ENCODE peak calls at places on chromosomes 13 and 19, in five cellular contexts. One of them, this sample, is unnamed.

GRCh38 chr13:112979406-112979902 is 10.4 kb downstream of the MCF2L start:
- DNase-seq in BE2C: no peak
- DNase-seq in brain microvascular endothelial cell: no peak
- DNase-seq in Caco-2: no peak
- DNase-seq in tibial artery: no peak
- DNase-seq in this sample: no peak

GRCh38 chr13:27619711-27620376 is 485 bp downstream of the LNX2 start:
- DNase-seq in tibial artery: peak
- DNase-seq in BE2C: peak
- DNase-seq in Caco-2: no peak
- DNase-seq in brain microvascular endothelial cell: peak
- DNase-seq in this sample: peak

GRCh38 chr13:104979281-104979680 is 1556.2 kb downstream of the EFNB2 start:
- DNase-seq in Caco-2: no peak
- DNase-seq in tibial artery: no peak
- DNase-seq in brain microvascular endothelial cell: no peak
- DNase-seq in BE2C: no peak
- DNase-seq in this sample: no peak

GRCh38 chr19:51242881-51243280 is 8.0 kb upstream of the SIGLECL1 start:
- DNase-seq in brain microvascular endothelial cell: no peak
- DNase-seq in BE2C: no peak
- DNase-seq in Caco-2: no peak
- DNase-seq in tibial artery: no peak
- DNase-seq in this sample: no peak

GRCh38 chr19:8397291-8397690 is 7.1 kb downstream of the RAB11B start:
- DNase-seq in tibial artery: no peak
- DNase-seq in BE2C: no peak
- DNase-seq in Caco-2: no peak
- DNase-seq in brain microvascular endothelial cell: no peak
- DNase-seq in this sample: no peak

GRCh38 chr19:46787331-46788100 is 878 bp downstream of the SLC1A5 start:
- DNase-seq in brain microvascular endothelial cell: peak
- DNase-seq in Caco-2: peak
- DNase-seq in tibial artery: peak
- DNase-seq in BE2C: peak
- DNase-seq in this sample: peak

GRCh38 chr19:23916991-23917390 is 2.3 kb downstream of the ZNF726 start:
- DNase-seq in brain microvascular endothelial cell: peak
- DNase-seq in tibial artery: no peak
- DNase-seq in BE2C: no peak
- DNase-seq in Caco-2: no peak
- DNase-seq in this sample: no peak

GRCh38 chr13:36766295-36766694 is 52.7 kb upstream of the RFXAP start:
- DNase-seq in brain microvascular endothelial cell: peak
- DNase-seq in tibial artery: no peak
- DNase-seq in Caco-2: no peak
- DNase-seq in BE2C: no peak
- DNase-seq in this sample: peak

GRCh38 chr13:46817838-46818476 is 21.0 kb upstream of the ESD start:
- DNase-seq in Caco-2: no peak
- DNase-seq in tibial artery: no peak
- DNase-seq in BE2C: no peak
- DNase-seq in brain microvascular endothelial cell: no peak
- DNase-seq in this sample: no peak

GRCh38 chr19:39372941-39373340 is 18.0 kb downstream of the PAF1 start:
- DNase-seq in BE2C: no peak
- DNase-seq in Caco-2: no peak
- DNase-seq in tibial artery: no peak
- DNase-seq in brain microvascular endothelial cell: no peak
- DNase-seq in this sample: peak

GRCh38 chr13:27338816-27339215 is 68.2 kb downstream of the RASL11A start:
- DNase-seq in BE2C: peak
- DNase-seq in tibial artery: no peak
- DNase-seq in brain microvascular endothelial cell: no peak
- DNase-seq in Caco-2: peak
- DNase-seq in this sample: no peak

GRCh38 chr19:30293051-30293785 is 79.0 kb upstream of the ZNF536 start:
- DNase-seq in Caco-2: no peak
- DNase-seq in brain microvascular endothelial cell: no peak
- DNase-seq in BE2C: no peak
- DNase-seq in tibial artery: no peak
- DNase-seq in this sample: no peak

GRCh38 chr19:18672606-18673337 is 10.7 kb upstream of the CRTC1 start:
- DNase-seq in tibial artery: peak
- DNase-seq in brain microvascular endothelial cell: no peak
- DNase-seq in Caco-2: no peak
- DNase-seq in BE2C: no peak
- DNase-seq in this sample: peak

GRCh38 chr13:33057019-33057785 is 41.0 kb downstream of the KL start:
- DNase-seq in tibial artery: peak
- DNase-seq in brain microvascular endothelial cell: peak
- DNase-seq in BE2C: peak
- DNase-seq in Caco-2: no peak
- DNase-seq in this sample: peak

GRCh38 chr19:7582446-7582845 is 13.2 kb upstream of the CAMSAP3 start:
- DNase-seq in tibial artery: no peak
- DNase-seq in Caco-2: no peak
- DNase-seq in brain microvascular endothelial cell: no peak
- DNase-seq in BE2C: no peak
- DNase-seq in this sample: no peak

GRCh38 chr13:90891329-90891728 is 456.2 kb upstream of the MIR17HG start:
- DNase-seq in tibial artery: no peak
- DNase-seq in Caco-2: no peak
- DNase-seq in brain microvascular endothelial cell: no peak
- DNase-seq in BE2C: no peak
- DNase-seq in this sample: no peak

GRCh38 chr19:10603084-10603872 is 16.2 kb upstream of the AP1M2 start:
- DNase-seq in BE2C: no peak
- DNase-seq in brain microvascular endothelial cell: no peak
- DNase-seq in tibial artery: peak
- DNase-seq in Caco-2: no peak
- DNase-seq in this sample: no peak

GRCh38 chr19:41707871-41708371 is 505 bp upstream of the CEACAM5 start:
- DNase-seq in tibial artery: no peak
- DNase-seq in brain microvascular endothelial cell: no peak
- DNase-seq in BE2C: no peak
- DNase-seq in Caco-2: no peak
- DNase-seq in this sample: no peak

GRCh38 chr19:16315825-16316505 is 8.7 kb upstream of the KLF2 start:
- DNase-seq in brain microvascular endothelial cell: peak
- DNase-seq in Caco-2: peak
- DNase-seq in tibial artery: peak
- DNase-seq in BE2C: no peak
- DNase-seq in this sample: peak

GRCh38 chr13:112506046-112506445 is 81.9 kb downstream of the TUBGCP3 start:
- DNase-seq in BE2C: no peak
- DNase-seq in brain microvascular endothelial cell: no peak
- DNase-seq in tibial artery: no peak
- DNase-seq in Caco-2: no peak
- DNase-seq in this sample: no peak

GRCh38 chr13:75402787-75403186 is 79.2 kb downstream of the TBC1D4 start:
- DNase-seq in BE2C: peak
- DNase-seq in brain microvascular endothelial cell: no peak
- DNase-seq in tibial artery: no peak
- DNase-seq in Caco-2: no peak
- DNase-seq in this sample: no peak

GRCh38 chr19:7010722-7011593 is 10.3 kb downstream of the MBD3L2B start:
- DNase-seq in Caco-2: peak
- DNase-seq in tibial artery: no peak
- DNase-seq in BE2C: peak
- DNase-seq in brain microvascular endothelial cell: no peak
- DNase-seq in this sample: no peak

GRCh38 chr13:32245555-32245954 is 69.6 kb downstream of the ZAR1L start:
- DNase-seq in tibial artery: no peak
- DNase-seq in brain microvascular endothelial cell: no peak
- DNase-seq in Caco-2: no peak
- DNase-seq in BE2C: no peak
- DNase-seq in this sample: no peak

GRCh38 chr19:19535311-19536191 is 2.5 kb upstream of the CILP2 start:
- DNase-seq in tibial artery: no peak
- DNase-seq in brain microvascular endothelial cell: no peak
- DNase-seq in BE2C: no peak
- DNase-seq in Caco-2: no peak
- DNase-seq in this sample: no peak

GRCh38 chr19:23377276-23377675 is 18.0 kb downstream of the ZNF91 start:
- DNase-seq in BE2C: no peak
- DNase-seq in brain microvascular endothelial cell: no peak
- DNase-seq in tibial artery: no peak
- DNase-seq in Caco-2: no peak
- DNase-seq in this sample: no peak

GRCh38 chr19:35123573-35123972 is 8.0 kb downstream of the FXYD3 start:
- DNase-seq in BE2C: no peak
- DNase-seq in brain microvascular endothelial cell: no peak
- DNase-seq in tibial artery: peak
- DNase-seq in Caco-2: no peak
- DNase-seq in this sample: no peak

GRCh38 chr19:16714702-16715294 is 4.8 kb upstream of the NWD1 start:
- DNase-seq in BE2C: peak
- DNase-seq in brain microvascular endothelial cell: peak
- DNase-seq in Caco-2: peak
- DNase-seq in tibial artery: peak
- DNase-seq in this sample: peak

GRCh38 chr13:29929062-29929847 is 78.8 kb upstream of the UBL3 start:
- DNase-seq in tibial artery: no peak
- DNase-seq in brain microvascular endothelial cell: no peak
- DNase-seq in BE2C: no peak
- DNase-seq in Caco-2: no peak
- DNase-seq in this sample: no peak

GRCh38 chr19:18304496-18305312 is 18.2 kb downstream of the LSM4 start:
- DNase-seq in BE2C: peak
- DNase-seq in Caco-2: peak
- DNase-seq in tibial artery: peak
- DNase-seq in brain microvascular endothelial cell: peak
- DNase-seq in this sample: peak

GRCh38 chr13:97387487-97388353 is 46.2 kb upstream of the RAP2A start:
- DNase-seq in BE2C: no peak
- DNase-seq in brain microvascular endothelial cell: no peak
- DNase-seq in Caco-2: no peak
- DNase-seq in tibial artery: no peak
- DNase-seq in this sample: no peak

GRCh38 chr13:71912524-71912923 is 45.5 kb upstream of the DACH1 start:
- DNase-seq in brain microvascular endothelial cell: no peak
- DNase-seq in tibial artery: no peak
- DNase-seq in BE2C: no peak
- DNase-seq in Caco-2: no peak
- DNase-seq in this sample: peak

GRCh38 chr19:33401683-33402420 is 28.3 kb downstream of the CEBPG start:
- DNase-seq in brain microvascular endothelial cell: no peak
- DNase-seq in tibial artery: peak
- DNase-seq in Caco-2: peak
- DNase-seq in BE2C: no peak
- DNase-seq in this sample: no peak

GRCh38 chr13:98004107-98004506 is 50.6 kb downstream of the IPO5 start:
- DNase-seq in brain microvascular endothelial cell: peak
- DNase-seq in Caco-2: no peak
- DNase-seq in BE2C: no peak
- DNase-seq in tibial artery: no peak
- DNase-seq in this sample: peak

GRCh38 chr19:4390862-4391693 is 9.3 kb downstream of the SH3GL1 start:
- DNase-seq in BE2C: no peak
- DNase-seq in Caco-2: peak
- DNase-seq in brain microvascular endothelial cell: no peak
- DNase-seq in tibial artery: no peak
- DNase-seq in this sample: no peak

GRCh38 chr19:47695533-47696262 is 17.5 kb upstream of the EHD2 start:
- DNase-seq in Caco-2: no peak
- DNase-seq in brain microvascular endothelial cell: no peak
- DNase-seq in BE2C: no peak
- DNase-seq in tibial artery: no peak
- DNase-seq in this sample: no peak

GRCh38 chr19:48868196-48868886 is at the start of gene PLEKHA4:
- DNase-seq in Caco-2: no peak
- DNase-seq in brain microvascular endothelial cell: no peak
- DNase-seq in tibial artery: peak
- DNase-seq in BE2C: peak
- DNase-seq in this sample: peak

GRCh38 chr19:13277104-13277809 is 127.0 kb downstream of the IER2 start:
- DNase-seq in Caco-2: peak
- DNase-seq in tibial artery: peak
- DNase-seq in brain microvascular endothelial cell: peak
- DNase-seq in BE2C: peak
- DNase-seq in this sample: peak

GRCh38 chr19:47497821-47498520 is 14.0 kb upstream of the KPTN start:
- DNase-seq in Caco-2: no peak
- DNase-seq in tibial artery: no peak
- DNase-seq in BE2C: no peak
- DNase-seq in brain microvascular endothelial cell: no peak
- DNase-seq in this sample: no peak

GRCh38 chr13:40992678-40993077 is 26.4 kb downstream of the ELF1 start:
- DNase-seq in BE2C: no peak
- DNase-seq in Caco-2: no peak
- DNase-seq in tibial artery: no peak
- DNase-seq in brain microvascular endothelial cell: no peak
- DNase-seq in this sample: no peak
- TF ChIP-seq CTCF in BE2C: peak
- TF ChIP-seq CTCF in Caco-2: no peak
- TF ChIP-seq CTCF in tibial artery: no peak
- TF ChIP-seq CTCF in brain microvascular endothelial cell: no peak
- TF ChIP-seq CTCF in this sample: no peak

GRCh38 chr13:51833980-51834379 is 11.0 kb downstream of the TMEM272 start:
- DNase-seq in Caco-2: no peak
- DNase-seq in tibial artery: no peak
- DNase-seq in brain microvascular endothelial cell: no peak
- DNase-seq in BE2C: no peak
- DNase-seq in this sample: no peak
- H3K4me3 ChIP-seq in Caco-2: no peak
- H3K4me3 ChIP-seq in tibial artery: no peak
- H3K4me3 ChIP-seq in brain microvascular endothelial cell: no peak
- H3K4me3 ChIP-seq in BE2C: no peak
- H3K4me3 ChIP-seq in this sample: no peak

GRCh38 chr13:76886292-76887061 is at the start of gene KCTD12:
- DNase-seq in brain microvascular endothelial cell: peak
- DNase-seq in BE2C: peak
- DNase-seq in tibial artery: peak
- DNase-seq in Caco-2: peak
- DNase-seq in this sample: peak

GRCh38 chr13:76884167-76884566 is 2.0 kb downstream of the KCTD12 start:
- DNase-seq in tibial artery: peak
- DNase-seq in brain microvascular endothelial cell: peak
- DNase-seq in Caco-2: no peak
- DNase-seq in BE2C: peak
- DNase-seq in this sample: peak

GRCh38 chr13:76884571-76885202 is 1.5 kb downstream of the KCTD12 start:
- DNase-seq in Caco-2: no peak
- DNase-seq in BE2C: no peak
- DNase-seq in brain microvascular endothelial cell: no peak
- DNase-seq in tibial artery: no peak
- DNase-seq in this sample: peak

GRCh38 chr13:76886005-76886291 is 257 bp downstream of the KCTD12 start:
- DNase-seq in brain microvascular endothelial cell: no peak
- DNase-seq in tibial artery: no peak
- DNase-seq in BE2C: no peak
- DNase-seq in Caco-2: no peak
- DNase-seq in this sample: no peak

GRCh38 chr13:76885203-76886004 is 801 bp downstream of the KCTD12 start:
- DNase-seq in tibial artery: peak
- DNase-seq in BE2C: peak
- DNase-seq in Caco-2: peak
- DNase-seq in brain microvascular endothelial cell: peak
- DNase-seq in this sample: peak
- TF ChIP-seq CTCF in tibial artery: no peak
- TF ChIP-seq CTCF in BE2C: peak
- TF ChIP-seq CTCF in Caco-2: peak
- TF ChIP-seq CTCF in brain microvascular endothelial cell: peak
- TF ChIP-seq CTCF in this sample: peak

GRCh38 chr13:52128714-52129700 is at the start of gene NEK5:
- DNase-seq in brain microvascular endothelial cell: peak
- DNase-seq in Caco-2: peak
- DNase-seq in tibial artery: peak
- DNase-seq in BE2C: peak
- DNase-seq in this sample: peak
- H3K4me3 ChIP-seq in brain microvascular endothelial cell: peak
- H3K4me3 ChIP-seq in Caco-2: peak
- H3K4me3 ChIP-seq in tibial artery: peak
- H3K4me3 ChIP-seq in BE2C: peak
- H3K4me3 ChIP-seq in this sample: peak

This sample was measured in astrocyte of the spinal cord.